ENCODE peak calls at places on chromosomes 12 and 14, in seven cellular contexts. G, O, H, J, W, K and T are unnamed samples.

GRCh38 chr12:49553512-49554088 is 14.3 kb downstream of the MCRS1 start:
- DNase-seq in G (peak; percentile 70), O (peak; percentile 72), H (peak; percentile 17), J (peak; percentile 22), W (no peak), K (no peak), T (no peak)

GRCh38 chr14:69464829-69465228 is 19.7 kb upstream of the PLEKHD1 start:
- DNase-seq in G (no peak), O (no peak), H (peak; percentile 90), J (peak; percentile 80), W (no peak), K (peak; percentile 98), T (peak; percentile 87)

GRCh38 chr12:53972152-53972702 is 699 bp upstream of the HOXC11 start:
- DNase-seq in G (peak; percentile 36), O (no peak), H (no peak), J (no peak), W (no peak), K (no peak), T (no peak)

GRCh38 chr12:104823985-104824441 is 134.1 kb downstream of the SLC41A2 start:
- DNase-seq in G (no peak), O (no peak), H (no peak), J (no peak), W (no peak), K (no peak), T (no peak)

GRCh38 chr12:2876431-2877046 is 435 bp downstream of the FOXM1 start:
- DNase-seq in G (peak; percentile 28), O (peak; percentile 59), H (peak; percentile 31), J (peak; percentile 27), W (no peak), K (no peak), T (no peak)

GRCh38 chr12:106645074-106645421 is 62.2 kb downstream of the RFX4 start:
- DNase-seq in G (peak; percentile 35), O (no peak), H (peak; percentile 28), J (peak; percentile 8), W (peak; percentile 42), K (no peak), T (no peak)

GRCh38 chr14:22567437-22567836 is 21.6 kb downstream of the DAD1 start:
- DNase-seq in G (no peak), O (no peak), H (no peak), J (no peak), W (no peak), K (no peak), T (no peak)

GRCh38 chr14:85334316-85334715 is 195.6 kb upstream of the FLRT2 start:
- DNase-seq in G (no peak), O (no peak), H (no peak), J (peak; percentile 3), W (no peak), K (no peak), T (no peak)

GRCh38 chr12:57868211-57868610 is 21.7 kb upstream of the CTDSP2 start:
- DNase-seq in G (no peak), O (no peak), H (no peak), J (no peak), W (no peak), K (peak; percentile 36), T (no peak)

GRCh38 chr12:56753566-56753965 is 1.4 kb upstream of the PRIM1 start:
- DNase-seq in G (no peak), O (no peak), H (no peak), J (no peak), W (no peak), K (no peak), T (no peak)

GRCh38 chr12:106429043-106429552 is 71.5 kb downstream of the POLR3B start:
- DNase-seq in G (no peak), O (no peak), H (no peak), J (peak; percentile 13), W (no peak), K (no peak), T (no peak)

GRCh38 chr12:5905757-5906156 is 39.3 kb downstream of the ANO2 start:
- DNase-seq in G (no peak), O (no peak), H (no peak), J (no peak), W (peak; percentile 50), K (no peak), T (no peak)

GRCh38 chr14:64060199-64060545 is 207.4 kb downstream of the SYNE2 start:
- DNase-seq in G (peak; percentile 97), O (no peak), H (no peak), J (no peak), W (no peak), K (no peak), T (no peak)

GRCh38 chr12:11884661-11885060 is 186.1 kb upstream of the BCL2L14 start:
- DNase-seq in G (peak; percentile 57), O (no peak), H (no peak), J (no peak), W (no peak), K (peak; percentile 19), T (no peak)

GRCh38 chr12:92272301-92272964 is 126.8 kb upstream of the BTG1 start:
- DNase-seq in G (peak; percentile 88), O (no peak), H (no peak), J (no peak), W (peak; percentile 47), K (no peak), T (no peak)

GRCh38 chr12:32248594-32249140 is 142.0 kb downstream of the BICD1 start:
- DNase-seq in G (peak; percentile 86), O (no peak), H (no peak), J (no peak), W (no peak), K (no peak), T (no peak)

GRCh38 chr12:54376596-54377468 is 7.7 kb downstream of the ZNF385A start:
- DNase-seq in G (no peak), O (no peak), H (no peak), J (no peak), W (no peak), K (no peak), T (no peak)

GRCh38 chr12:8065991-8066594 is at the start of gene C3AR1:
- DNase-seq in G (peak; percentile 58), O (peak; percentile 54), H (peak; percentile 80), J (peak; percentile 72), W (no peak), K (peak; percentile 79), T (peak; percentile 53)

GRCh38 chr14:74763803-74764531 is 851 bp downstream of the YLPM1 start:
- DNase-seq in G (peak; percentile 70), O (no peak), H (no peak), J (no peak), W (no peak), K (peak; percentile 17), T (peak; percentile 14)

GRCh38 chr12:131283191-131283861 is 329.6 kb downstream of the ADGRD1 start:
- DNase-seq in G (no peak), O (no peak), H (no peak), J (no peak), W (no peak), K (no peak), T (no peak)

GRCh38 chr14:104688755-104689619 is at the start of gene INF2:
- DNase-seq in G (peak; percentile 63), O (peak; percentile 93), H (peak; percentile 47), J (peak; percentile 45), W (no peak), K (peak; percentile 32), T (no peak)
- TF ChIP-seq CTCF in G (no peak), O (no peak), H (no peak), J (no peak), W (no peak), K (no peak), T (no peak)

DNA sequence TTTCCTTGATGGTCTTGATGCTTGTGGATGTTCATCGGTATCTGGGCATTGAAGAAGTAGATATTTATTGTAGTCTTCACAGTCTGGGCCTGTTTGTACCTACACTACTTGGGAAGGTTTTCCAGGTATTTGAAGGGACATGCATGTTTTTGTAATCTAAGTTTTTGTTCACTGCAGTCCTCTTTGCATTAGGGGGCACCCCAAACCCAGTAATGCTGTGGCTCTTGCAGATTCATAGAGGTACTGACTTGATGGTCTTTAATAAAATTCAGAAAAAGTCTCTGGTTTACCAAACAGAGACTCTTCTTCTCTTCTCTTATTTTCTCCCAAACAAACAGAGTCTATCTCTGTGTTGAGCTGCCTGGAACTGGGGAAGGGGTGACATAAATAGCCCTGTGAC is 150.9 kb upstream of the SLC16A7 start:
- DNase-seq in G (peak; percentile 36), O (no peak), H (peak; percentile 9), J (peak; percentile 33), W (no peak), K (peak; percentile 15), T (no peak)
- TF ChIP-seq CTCF in G (peak; percentile 30), O (peak; percentile 29), H (peak; percentile 26), J (peak; percentile 19), W (peak; percentile 15), K (peak; percentile 51), T (peak; percentile 53)

DNA sequence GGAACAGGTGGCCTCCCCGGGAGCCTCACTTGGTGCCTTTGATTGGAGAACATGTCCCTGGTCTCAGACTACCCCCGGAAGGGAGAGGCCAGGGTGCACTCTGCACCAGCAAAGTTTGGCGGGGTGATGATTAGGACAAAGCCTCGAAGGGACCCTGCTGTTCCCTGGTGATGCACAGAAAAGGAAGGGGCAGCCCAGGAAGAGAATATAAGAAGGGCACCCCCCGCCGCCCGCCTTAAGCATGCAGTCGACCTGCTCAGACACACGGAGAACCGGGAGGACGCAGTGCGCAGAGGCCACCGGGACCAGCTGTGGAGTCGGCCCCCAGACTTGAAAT is 6.9 kb downstream of the SCARB1 start:
- DNase-seq in G (no peak), O (no peak), H (no peak), J (no peak), W (no peak), K (no peak), T (no peak)
- TF ChIP-seq CTCF in G (no peak), O (no peak), H (no peak), J (no peak), W (no peak), K (no peak), T (no peak)

GRCh38 chr14:89391556-89391955 is 25.5 kb downstream of the FOXN3 start:
- DNase-seq in G (no peak), O (no peak), H (no peak), J (no peak), W (no peak), K (no peak), T (no peak)

GRCh38 chr14:89391123-89391522 is 25.9 kb downstream of the FOXN3 start:
- DNase-seq in G (peak; percentile 27), O (no peak), H (no peak), J (no peak), W (no peak), K (peak; percentile 17), T (no peak)

GRCh38 chr14:89387922-89388685 is 28.9 kb downstream of the FOXN3 start:
- DNase-seq in G (no peak), O (no peak), H (no peak), J (no peak), W (no peak), K (no peak), T (no peak)

GRCh38 chr14:89386214-89386886 is 30.7 kb downstream of the FOXN3 start:
- DNase-seq in G (peak; percentile 36), O (no peak), H (peak; percentile 46), J (no peak), W (no peak), K (peak; percentile 22), T (peak; percentile 41)

GRCh38 chr14:89388853-89389252 is 28.2 kb downstream of the FOXN3 start:
- DNase-seq in G (peak; percentile 24), O (no peak), H (peak; percentile 35), J (peak; percentile 48), W (no peak), K (peak; percentile 43), T (no peak)
- TF ChIP-seq CTCF in G (peak; percentile 22), O (no peak), H (peak; percentile 39), J (peak; percentile 42), W (peak; percentile 31), K (peak; percentile 44), T (peak; percentile 54)